ENCODE peak calls at places on chromosomes 2 and 18, in six cellular contexts. E, O, K, Q, I and H are unnamed samples.

GRCh38 chr18:46424898-46425297 is 232.1 kb downstream of the LOXHD1 start:
- ATAC-seq in E (no peak), O (no peak), K (no peak), Q (no peak), I (no peak), H (no peak)

GRCh38 chr2:162185833-162186232 is 33.8 kb upstream of the GCG start:
- ATAC-seq in Q (no peak), K (no peak), I (no peak), E (no peak), O (no peak), H (no peak)

GRCh38 chr2:111145103-111145760 is 24.5 kb downstream of the BCL2L11 start:
- ATAC-seq in K (no peak), I (no peak), Q (no peak), E (no peak), O (no peak), H (no peak)

GRCh38 chr2:157825885-157826284 is 50.2 kb downstream of the ACVR1 start:
- ATAC-seq in I (no peak), Q (no peak), O (no peak), E (no peak), K (no peak), H (no peak)

GRCh38 chr2:55232863-55233657 is 572 bp downstream of the RPS27A start:
- ATAC-seq in Q (peak; percentile 41), E (peak; percentile 64), K (peak; percentile 64), I (peak; percentile 37), O (peak; percentile 74), H (peak; percentile 39)

GRCh38 chr2:3041841-3042600 is 335.6 kb downstream of the EIPR1 start:
- ATAC-seq in O (no peak), I (no peak), K (no peak), E (no peak), Q (no peak), H (no peak)

GRCh38 chr2:127932199-127932877 is 46.6 kb upstream of the AMMECR1L start:
- ATAC-seq in E (no peak), I (no peak), O (no peak), Q (no peak), K (no peak), H (no peak)

GRCh38 chr2:102748107-102748506 is 13.7 kb upstream of the TMEM182 start:
- ATAC-seq in E (no peak), K (no peak), Q (no peak), I (no peak), O (no peak), H (no peak)

GRCh38 chr18:13416208-13416607 is 197.6 kb downstream of the LDLRAD4 start:
- ATAC-seq in O (no peak), Q (peak; percentile 82), I (no peak), E (no peak), K (peak; percentile 24), H (no peak)

GRCh38 chr2:236612737-236613136 is 43.1 kb downstream of the ACKR3 start:
- ATAC-seq in O (no peak), Q (no peak), I (no peak), E (no peak), K (no peak), H (no peak)

GRCh38 chr2:202114798-202115197 is 41.7 kb downstream of the KIAA2012 start:
- ATAC-seq in O (no peak), E (no peak), K (no peak), I (no peak), Q (no peak), H (no peak)

GRCh38 chr2:88754585-88755305 is 63.3 kb downstream of the RPIA start:
- ATAC-seq in O (no peak), E (peak; percentile 27), I (no peak), Q (peak; percentile 7), K (peak; percentile 13), H (peak; percentile 34)

GRCh38 chr2:168692132-168692762 is 110.2 kb upstream of the NOSTRIN start:
- ATAC-seq in Q (peak; percentile 77), O (no peak), I (peak; percentile 86), E (no peak), K (no peak), H (peak; percentile 36)